ENCODE peak calls at places on chromosomes 1 and 21, in five cellular contexts. One of them, this sample, is unnamed.

GRCh38 chr1:215957692-215958091 is 390.6 kb downstream of the KCTD3 start:
- DNase-seq in body of pancreas: no peak
- DNase-seq in lower lobe of right lung: no peak
- DNase-seq in left lung: no peak
- DNase-seq in CD4-positive, CD25-positive, alpha-beta regulatory T cell: no peak
- DNase-seq in this sample: no peak

GRCh38 chr1:167121375-167122120 is 27.7 kb downstream of the STYXL2 start:
- DNase-seq in body of pancreas: peak; percentile 51
- DNase-seq in lower lobe of right lung: peak; percentile 75
- DNase-seq in left lung: peak; percentile 88
- DNase-seq in CD4-positive, CD25-positive, alpha-beta regulatory T cell: no peak
- DNase-seq in this sample: peak; percentile 81

GRCh38 chr1:39130297-39130696 is 74.2 kb upstream of the MACF1 start:
- DNase-seq in body of pancreas: no peak
- DNase-seq in lower lobe of right lung: no peak
- DNase-seq in left lung: no peak
- DNase-seq in CD4-positive, CD25-positive, alpha-beta regulatory T cell: no peak
- DNase-seq in this sample: no peak

GRCh38 chr21:28537371-28538079 is 455.2 kb downstream of the LTN1 start:
- DNase-seq in body of pancreas: no peak
- DNase-seq in lower lobe of right lung: no peak
- DNase-seq in left lung: no peak
- DNase-seq in CD4-positive, CD25-positive, alpha-beta regulatory T cell: no peak
- DNase-seq in this sample: no peak

GRCh38 chr21:37338671-37339526 is 27.7 kb upstream of the DYRK1A start:
- DNase-seq in body of pancreas: peak; percentile 29
- DNase-seq in lower lobe of right lung: no peak
- DNase-seq in left lung: peak; percentile 34
- DNase-seq in CD4-positive, CD25-positive, alpha-beta regulatory T cell: no peak
- DNase-seq in this sample: peak; percentile 79

GRCh38 chr1:88175631-88176226 is 508.3 kb upstream of the PKN2 start:
- DNase-seq in body of pancreas: peak; percentile 77
- DNase-seq in lower lobe of right lung: no peak
- DNase-seq in left lung: no peak
- DNase-seq in CD4-positive, CD25-positive, alpha-beta regulatory T cell: no peak
- DNase-seq in this sample: no peak

GRCh38 chr1:80417651-80418050 is 1383.1 kb upstream of the ADGRL2 start:
- DNase-seq in body of pancreas: no peak
- DNase-seq in lower lobe of right lung: no peak
- DNase-seq in left lung: no peak
- DNase-seq in CD4-positive, CD25-positive, alpha-beta regulatory T cell: no peak
- DNase-seq in this sample: no peak

GRCh38 chr1:110188116-110188618 is 21.9 kb upstream of the KCNC4 start:
- DNase-seq in body of pancreas: no peak
- DNase-seq in lower lobe of right lung: no peak
- DNase-seq in left lung: no peak
- DNase-seq in CD4-positive, CD25-positive, alpha-beta regulatory T cell: no peak
- DNase-seq in this sample: no peak

GRCh38 chr1:34591751-34592629 is 162.9 kb upstream of the GJB5 start:
- DNase-seq in body of pancreas: no peak
- DNase-seq in lower lobe of right lung: no peak
- DNase-seq in left lung: no peak
- DNase-seq in CD4-positive, CD25-positive, alpha-beta regulatory T cell: no peak
- DNase-seq in this sample: no peak

GRCh38 chr1:24743404-24744211 is 1.6 kb upstream of the CLIC4 start:
- DNase-seq in body of pancreas: no peak
- DNase-seq in lower lobe of right lung: no peak
- DNase-seq in left lung: no peak
- DNase-seq in CD4-positive, CD25-positive, alpha-beta regulatory T cell: no peak
- DNase-seq in this sample: no peak

GRCh38 chr1:72050551-72050950 is 231.8 kb downstream of the NEGR1 start:
- DNase-seq in body of pancreas: no peak
- DNase-seq in lower lobe of right lung: no peak
- DNase-seq in left lung: no peak
- DNase-seq in CD4-positive, CD25-positive, alpha-beta regulatory T cell: no peak
- DNase-seq in this sample: no peak

GRCh38 chr1:240609527-240610060 is 2.4 kb downstream of the GREM2 start:
- DNase-seq in body of pancreas: no peak
- DNase-seq in lower lobe of right lung: no peak
- DNase-seq in left lung: no peak
- DNase-seq in CD4-positive, CD25-positive, alpha-beta regulatory T cell: no peak
- DNase-seq in this sample: no peak

GRCh38 chr1:240611619-240612490 is at the start of gene GREM2:
- DNase-seq in body of pancreas: peak; percentile 16
- DNase-seq in lower lobe of right lung: peak; percentile 58
- DNase-seq in left lung: no peak
- DNase-seq in CD4-positive, CD25-positive, alpha-beta regulatory T cell: no peak
- DNase-seq in this sample: peak; percentile 48

GRCh38 chr1:240611228-240611618 is 732 bp downstream of the GREM2 start:
- DNase-seq in body of pancreas: no peak
- DNase-seq in lower lobe of right lung: no peak
- DNase-seq in left lung: no peak
- DNase-seq in CD4-positive, CD25-positive, alpha-beta regulatory T cell: no peak
- DNase-seq in this sample: no peak

GRCh38 chr1:240613353-240614142 is 1.6 kb upstream of the GREM2 start:
- DNase-seq in body of pancreas: no peak
- DNase-seq in lower lobe of right lung: no peak
- DNase-seq in left lung: no peak
- DNase-seq in CD4-positive, CD25-positive, alpha-beta regulatory T cell: no peak
- DNase-seq in this sample: no peak

GRCh38 chr1:240612811-240613210 is 856 bp upstream of the GREM2 start:
- DNase-seq in body of pancreas: no peak
- DNase-seq in lower lobe of right lung: no peak
- DNase-seq in left lung: no peak
- DNase-seq in CD4-positive, CD25-positive, alpha-beta regulatory T cell: no peak
- DNase-seq in this sample: no peak
- H3K4me1 ChIP-seq in body of pancreas: peaks cover 5% of the 10 kb centered on the region
- H3K4me1 ChIP-seq in lower lobe of right lung: no peaks in the 10 kb centered on the region
- H3K4me1 ChIP-seq in left lung: no peaks in the 10 kb centered on the region
- H3K4me1 ChIP-seq in CD4-positive, CD25-positive, alpha-beta regulatory T cell: no peaks in the 10 kb centered on the region
- H3K4me1 ChIP-seq in this sample: no peaks in the 10 kb centered on the region

GRCh38 chr1:3219005-3219724 is 150.2 kb downstream of the PRDM16 start:
- DNase-seq in body of pancreas: peak; percentile 94
- DNase-seq in lower lobe of right lung: peak; percentile 78
- DNase-seq in left lung: no peak
- DNase-seq in CD4-positive, CD25-positive, alpha-beta regulatory T cell: no peak
- DNase-seq in this sample: peak; percentile 93

GRCh38 chr1:3215198-3216045 is 146.4 kb downstream of the PRDM16 start:
- DNase-seq in body of pancreas: no peak
- DNase-seq in lower lobe of right lung: no peak
- DNase-seq in left lung: no peak
- DNase-seq in CD4-positive, CD25-positive, alpha-beta regulatory T cell: no peak
- DNase-seq in this sample: no peak

GRCh38 chr1:3217096-3217724 is 148.2 kb downstream of the PRDM16 start:
- DNase-seq in body of pancreas: no peak
- DNase-seq in lower lobe of right lung: no peak
- DNase-seq in left lung: no peak
- DNase-seq in CD4-positive, CD25-positive, alpha-beta regulatory T cell: no peak
- DNase-seq in this sample: no peak

GRCh38 chr1:3219725-3220467 is 150.9 kb downstream of the PRDM16 start:
- DNase-seq in body of pancreas: no peak
- DNase-seq in lower lobe of right lung: no peak
- DNase-seq in left lung: no peak
- DNase-seq in CD4-positive, CD25-positive, alpha-beta regulatory T cell: no peak
- DNase-seq in this sample: no peak

GRCh38 chr1:3217887-3218679 is 149.1 kb downstream of the PRDM16 start:
- DNase-seq in body of pancreas: no peak
- DNase-seq in lower lobe of right lung: no peak
- DNase-seq in left lung: no peak
- DNase-seq in CD4-positive, CD25-positive, alpha-beta regulatory T cell: no peak
- DNase-seq in this sample: no peak
- H3K4me3 ChIP-seq in body of pancreas: no peak overlapping the region
- H3K4me3 ChIP-seq in lower lobe of right lung: no peak overlapping the region
- H3K4me3 ChIP-seq in left lung: no peak overlapping the region
- H3K4me3 ChIP-seq in CD4-positive, CD25-positive, alpha-beta regulatory T cell: no peak overlapping the region
- H3K4me3 ChIP-seq in this sample: no peak overlapping the region

GRCh38 chr1:156284112-156284511 is at the start of gene TMEM79:
- DNase-seq in body of pancreas: no peak
- DNase-seq in lower lobe of right lung: no peak
- DNase-seq in left lung: no peak
- DNase-seq in CD4-positive, CD25-positive, alpha-beta regulatory T cell: no peak
- DNase-seq in this sample: no peak

GRCh38 chr1:156284762-156285161 is 637 bp downstream of the TMEM79 start:
- DNase-seq in body of pancreas: no peak
- DNase-seq in lower lobe of right lung: no peak
- DNase-seq in left lung: no peak
- DNase-seq in CD4-positive, CD25-positive, alpha-beta regulatory T cell: no peak
- DNase-seq in this sample: no peak

GRCh38 chr1:156282479-156283222 is at the start of gene SMG5:
- DNase-seq in body of pancreas: peak; percentile 98
- DNase-seq in lower lobe of right lung: peak; percentile 97
- DNase-seq in left lung: peak; percentile 98
- DNase-seq in CD4-positive, CD25-positive, alpha-beta regulatory T cell: peak; percentile 95
- DNase-seq in this sample: peak; percentile 99

GRCh38 chr1:156285437-156285836 is 1.3 kb downstream of the TMEM79 start:
- DNase-seq in body of pancreas: no peak
- DNase-seq in lower lobe of right lung: no peak
- DNase-seq in left lung: no peak
- DNase-seq in CD4-positive, CD25-positive, alpha-beta regulatory T cell: no peak
- DNase-seq in this sample: no peak

DNA sequence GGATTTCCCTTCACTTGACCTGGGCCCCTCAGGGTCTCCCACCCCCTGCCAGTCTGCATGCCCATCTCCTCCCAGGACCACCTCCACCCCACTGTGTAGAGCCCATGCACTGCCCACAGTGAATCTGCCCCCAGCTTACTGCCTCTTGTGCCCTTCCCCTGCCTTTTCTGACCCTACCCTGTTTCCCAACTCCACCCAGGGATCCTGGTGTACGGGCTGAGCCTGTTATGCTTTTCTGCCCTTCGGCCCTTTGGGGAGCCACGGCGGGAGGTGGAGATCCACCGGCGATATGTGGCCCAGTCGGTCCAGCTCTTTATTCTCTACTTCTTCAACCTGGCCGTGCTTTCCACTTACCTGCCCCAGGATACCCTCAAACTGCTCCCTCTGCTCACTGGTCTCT is 1.9 kb downstream of the TMEM79 start:
- DNase-seq in body of pancreas: no peak
- DNase-seq in lower lobe of right lung: no peak
- DNase-seq in left lung: no peak
- DNase-seq in CD4-positive, CD25-positive, alpha-beta regulatory T cell: no peak
- DNase-seq in this sample: peak; percentile 18
- H3K4me1 ChIP-seq in body of pancreas: peaks cover 27% of the 10 kb centered on the region
- H3K4me1 ChIP-seq in lower lobe of right lung: peaks cover 21% of the 10 kb centered on the region
- H3K4me1 ChIP-seq in left lung: peaks cover 20% of the 10 kb centered on the region
- H3K4me1 ChIP-seq in CD4-positive, CD25-positive, alpha-beta regulatory T cell: peaks cover 22% of the 10 kb centered on the region
- H3K4me1 ChIP-seq in this sample: peaks cover 8% of the 10 kb centered on the region

GRCh38 chr1:184387871-184388670 is 1.2 kb downstream of the C1orf21 start:
- DNase-seq in body of pancreas: peak; percentile 34
- DNase-seq in lower lobe of right lung: peak; percentile 51
- DNase-seq in left lung: peak; percentile 84
- DNase-seq in CD4-positive, CD25-positive, alpha-beta regulatory T cell: no peak
- DNase-seq in this sample: no peak

GRCh38 chr1:184387069-184387870 is 441 bp downstream of the C1orf21 start:
- DNase-seq in body of pancreas: peak; percentile 39
- DNase-seq in lower lobe of right lung: peak; percentile 69
- DNase-seq in left lung: peak; percentile 86
- DNase-seq in CD4-positive, CD25-positive, alpha-beta regulatory T cell: no peak
- DNase-seq in this sample: peak; percentile 68

GRCh38 chr1:184390889-184391288 is 4.1 kb downstream of the C1orf21 start:
- DNase-seq in body of pancreas: no peak
- DNase-seq in lower lobe of right lung: no peak
- DNase-seq in left lung: no peak
- DNase-seq in CD4-positive, CD25-positive, alpha-beta regulatory T cell: no peak
- DNase-seq in this sample: no peak

GRCh38 chr1:184388671-184389292 is 2.0 kb downstream of the C1orf21 start:
- DNase-seq in body of pancreas: no peak
- DNase-seq in lower lobe of right lung: no peak
- DNase-seq in left lung: no peak
- DNase-seq in CD4-positive, CD25-positive, alpha-beta regulatory T cell: no peak
- DNase-seq in this sample: no peak

DNA sequence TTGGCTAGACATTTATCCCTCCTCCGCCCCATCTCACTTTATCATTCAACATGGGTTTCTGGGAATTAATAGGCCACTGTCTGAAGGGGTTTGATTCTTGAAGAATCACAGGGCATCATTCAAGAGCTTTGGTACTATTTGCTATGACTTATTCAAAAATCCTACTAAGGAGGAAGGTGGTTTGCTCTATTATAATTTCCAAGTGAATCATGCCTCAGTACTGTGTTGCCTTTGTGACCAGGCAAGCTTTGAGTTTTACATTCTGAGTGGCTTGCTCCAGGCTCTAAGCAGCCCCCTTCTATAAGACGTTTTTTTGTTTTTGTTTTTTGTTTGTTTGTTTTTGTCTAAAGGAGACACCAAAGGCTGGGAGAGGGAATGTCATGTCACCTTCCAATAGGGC is 2.6 kb downstream of the C1orf21 start:
- DNase-seq in body of pancreas: no peak
- DNase-seq in lower lobe of right lung: no peak
- DNase-seq in left lung: no peak
- DNase-seq in CD4-positive, CD25-positive, alpha-beta regulatory T cell: no peak
- DNase-seq in this sample: no peak
- H3K4me3 ChIP-seq in body of pancreas: no peak overlapping the region
- H3K4me3 ChIP-seq in lower lobe of right lung: peak overlapping the region; percentile 77
- H3K4me3 ChIP-seq in left lung: peak overlapping the region; percentile 78
- H3K4me3 ChIP-seq in CD4-positive, CD25-positive, alpha-beta regulatory T cell: no peak overlapping the region
- H3K4me3 ChIP-seq in this sample: no peak overlapping the region

DNA sequence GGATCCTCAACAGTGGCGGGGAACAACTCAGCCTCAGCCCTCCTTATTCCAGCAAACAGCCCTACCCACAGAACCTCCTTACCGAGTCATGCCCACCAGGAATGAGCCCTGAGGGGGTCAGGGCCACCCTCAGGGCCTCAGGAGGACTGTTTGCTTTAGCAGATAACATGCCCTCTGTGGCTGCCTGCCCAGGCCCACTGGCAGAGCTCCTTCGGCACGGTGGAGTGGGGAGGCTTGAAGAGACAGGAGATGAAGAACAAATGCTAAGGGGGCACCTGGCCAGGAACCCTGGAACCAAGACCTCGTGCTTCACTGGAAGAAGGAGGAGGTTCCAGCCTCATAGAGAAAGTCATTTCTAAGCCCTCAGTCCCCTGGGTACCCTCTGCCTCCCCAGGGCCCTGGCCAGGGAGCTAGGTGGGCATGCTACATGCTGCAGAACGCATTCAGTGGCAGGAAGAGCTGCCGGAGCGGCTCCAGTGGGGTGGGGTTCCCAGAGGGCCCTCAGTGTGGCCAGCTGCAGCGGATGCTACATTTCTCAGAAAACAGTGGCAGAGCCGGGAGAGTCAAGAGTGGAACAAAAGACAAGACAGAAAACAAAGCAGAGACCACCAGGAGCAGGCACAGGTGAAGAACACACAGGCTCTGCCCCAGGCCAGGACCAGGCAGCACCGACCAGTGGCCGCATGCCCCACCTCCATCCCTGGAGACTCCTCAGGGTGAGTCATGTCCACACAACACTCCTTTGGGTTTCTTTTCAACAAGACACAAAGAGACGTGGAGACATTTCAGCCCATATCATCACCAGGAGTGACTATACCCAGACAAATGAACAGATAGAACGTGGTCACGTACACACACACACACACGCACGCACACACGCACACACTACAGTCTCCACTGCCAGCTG is 39.8 kb downstream of the RIMS3 start:
- DNase-seq in body of pancreas: no peak
- DNase-seq in lower lobe of right lung: no peak
- DNase-seq in left lung: no peak
- DNase-seq in CD4-positive, CD25-positive, alpha-beta regulatory T cell: no peak
- DNase-seq in this sample: no peak
- H3K4me1 ChIP-seq in body of pancreas: peaks cover 10% of the 10 kb centered on the region
- H3K4me1 ChIP-seq in lower lobe of right lung: no peaks in the 10 kb centered on the region
- H3K4me1 ChIP-seq in left lung: no peaks in the 10 kb centered on the region
- H3K4me1 ChIP-seq in CD4-positive, CD25-positive, alpha-beta regulatory T cell: peaks cover 8% of the 10 kb centered on the region
- H3K4me1 ChIP-seq in this sample: no peaks in the 10 kb centered on the region